ENCODE peak calls at places on chromosomes 16 and 17, in five cellular contexts. X is amygdala, Z is skeletal muscle cell, M is AG08395, V is T-cell. W is an unnamed sample.

GRCh38 chr17:57672205-57672632 is 72.9 kb downstream of the CCDC182 start:
- DNase-seq in X (no peak), Z (peak; percentile 36), M (peak; percentile 83), V (peak; percentile 6), W (no peak)

GRCh38 chr17:81607431-81607830 is 29.5 kb downstream of the NPLOC4 start:
- DNase-seq in X (no peak), Z (no peak), M (peak; percentile 59), V (no peak), W (no peak)

GRCh38 chr16:66116163-66116792 is 250.2 kb upstream of the CDH5 start:
- DNase-seq in X (no peak), Z (no peak), M (peak; percentile 53), V (no peak), W (no peak)

GRCh38 chr16:24167129-24167528 is 89.0 kb upstream of the CACNG3 start:
- DNase-seq in X (no peak), Z (no peak), M (no peak), V (no peak), W (no peak)

GRCh38 chr16:75376475-75376907 is 56.8 kb downstream of the CFDP1 start:
- DNase-seq in X (no peak), Z (no peak), M (no peak), V (no peak), W (no peak)

GRCh38 chr17:47837401-47838039 is 3.6 kb downstream of the SCRN2 start:
- DNase-seq in X (no peak), Z (no peak), M (no peak), V (no peak), W (no peak)

GRCh38 chr17:44747566-44747965 is 11.2 kb upstream of the ADAM11 start:
- DNase-seq in X (no peak), Z (no peak), M (no peak), V (no peak), W (no peak)

GRCh38 chr16:5062051-5062450 is 3.7 kb downstream of the C16orf89 start:
- DNase-seq in X (no peak), Z (no peak), M (no peak), V (no peak), W (no peak)

GRCh38 chr17:66348605-66349165 is 46.3 kb downstream of the PRKCA start:
- DNase-seq in X (no peak), Z (peak; percentile 43), M (peak; percentile 68), V (no peak), W (peak; percentile 31)

W was measured in CD4-positive, CD25-positive, alpha-beta regulatory T cell.